ENCODE peak calls at places on chromosome 17, in nine cellular contexts. C, E, P, T, N, U, W, F and M are unnamed samples.

GRCh38 chr17:79922161-79922569 is 82.9 kb upstream of the CBX4 start:
- DNase-seq in C (peak), E (no peak), P (no peak), T (no peak), N (no peak), U (no peak), W (peak), F (no peak), M (no peak)

GRCh38 chr17:80892900-80893603 is 98.6 kb upstream of the CHMP6 start:
- DNase-seq in C (peak), E (peak), P (no peak), T (no peak), N (peak), U (no peak), W (no peak), F (no peak), M (no peak)

GRCh38 chr17:48498168-48498840 is 32.5 kb downstream of the HOXB1 start:
- DNase-seq in C (no peak), E (no peak), P (peak), T (no peak), N (no peak), U (peak), W (no peak), F (no peak), M (peak)

GRCh38 chr17:59026176-59026939 is 80.3 kb downstream of the TRIM37 start:
- DNase-seq in C (no peak), E (no peak), P (no peak), T (no peak), N (no peak), U (no peak), W (no peak), F (no peak), M (no peak)

GRCh38 chr17:60410001-60410400 is 12.3 kb upstream of the CHCT1 start:
- DNase-seq in C (no peak), E (no peak), P (peak), T (no peak), N (no peak), U (no peak), W (no peak), F (no peak), M (no peak)

GRCh38 chr17:45989759-45990158 is 9.3 kb upstream of the STH start:
- DNase-seq in C (no peak), E (no peak), P (no peak), T (no peak), N (no peak), U (no peak), W (no peak), F (no peak), M (no peak)

GRCh38 chr17:42459256-42459982 is 741 bp downstream of the ATP6V0A1 start:
- DNase-seq in C (no peak), E (no peak), P (peak), T (peak), N (peak), U (peak), W (peak), F (peak), M (peak)

GRCh38 chr17:5065227-5065744 is 13.0 kb upstream of the ZFP3 start:
- DNase-seq in C (no peak), E (no peak), P (no peak), T (no peak), N (peak), U (no peak), W (no peak), F (no peak), M (no peak)

GRCh38 chr17:29709861-29710849 is 87.4 kb upstream of the CORO6 start:
- DNase-seq in C (no peak), E (peak), P (no peak), T (no peak), N (peak), U (no peak), W (no peak), F (no peak), M (no peak)

GRCh38 chr17:14304876-14305636 is 4.2 kb downstream of the HS3ST3B1 start:
- DNase-seq in C (no peak), E (no peak), P (peak), T (no peak), N (peak), U (no peak), W (no peak), F (no peak), M (no peak)

GRCh38 chr17:78387982-78388941 is 9.8 kb downstream of the PGS1 start:
- DNase-seq in C (no peak), E (peak), P (no peak), T (no peak), N (peak), U (no peak), W (no peak), F (no peak), M (no peak)

GRCh38 chr17:10171581-10171981 is 26.8 kb downstream of the GAS7 start:
- DNase-seq in C (no peak), E (no peak), P (peak), T (no peak), N (no peak), U (no peak), W (no peak), F (no peak), M (no peak)

GRCh38 chr17:78780335-78780734 is 1.7 kb downstream of the CYTH1 start:
- DNase-seq in C (no peak), E (no peak), P (no peak), T (no peak), N (no peak), U (no peak), W (no peak), F (no peak), M (no peak)

GRCh38 chr17:15341966-15342365 is 569 bp upstream of the TEKT3 start:
- DNase-seq in C (no peak), E (no peak), P (no peak), T (no peak), N (no peak), U (no peak), W (no peak), F (no peak), M (no peak)

GRCh38 chr17:37741334-37742113 is 3.3 kb downstream of the HNF1B start:
- DNase-seq in C (no peak), E (no peak), P (peak), T (no peak), N (no peak), U (peak), W (no peak), F (no peak), M (no peak)

GRCh38 chr17:73231363-73231762 is 30.3 kb downstream of the CPSF4L start:
- DNase-seq in C (no peak), E (no peak), P (peak), T (no peak), N (peak), U (peak), W (peak), F (no peak), M (peak)

GRCh38 chr17:10144456-10144855 is 54.0 kb downstream of the GAS7 start:
- DNase-seq in C (no peak), E (no peak), P (no peak), T (no peak), N (no peak), U (no peak), W (no peak), F (no peak), M (no peak)

GRCh38 chr17:65941500-65941899 is 250.4 kb downstream of the CEP112 start:
- DNase-seq in C (no peak), E (peak), P (no peak), T (no peak), N (no peak), U (no peak), W (no peak), F (no peak), M (peak)

GRCh38 chr17:49358638-49359247 is 3.3 kb downstream of the ZNF652 start:
- DNase-seq in C (no peak), E (no peak), P (no peak), T (no peak), N (no peak), U (no peak), W (peak), F (no peak), M (no peak)

GRCh38 chr17:37701424-37702020 is 43.3 kb downstream of the HNF1B start:
- DNase-seq in C (no peak), E (no peak), P (peak), T (no peak), N (no peak), U (peak), W (peak), F (peak), M (peak)

GRCh38 chr17:66493283-66494019 is 191.0 kb downstream of the PRKCA start:
- DNase-seq in C (no peak), E (peak), P (no peak), T (no peak), N (peak), U (no peak), W (no peak), F (no peak), M (peak)

GRCh38 chr17:75755205-75755901 is 9.6 kb downstream of the GALK1 start:
- DNase-seq in C (peak), E (no peak), P (no peak), T (no peak), N (peak), U (no peak), W (no peak), F (no peak), M (peak)

GRCh38 chr17:68584904-68585303 is 16.3 kb downstream of the FAM20A start:
- DNase-seq in C (no peak), E (no peak), P (no peak), T (no peak), N (no peak), U (no peak), W (no peak), F (no peak), M (no peak)

GRCh38 chr17:19753661-19754463 is 5.8 kb upstream of the ALDH3A1 start:
- DNase-seq in C (peak), E (no peak), P (no peak), T (no peak), N (peak), U (peak), W (peak), F (no peak), M (peak)

GRCh38 chr17:41486809-41487530 is 2.7 kb downstream of the KRT36 start:
- DNase-seq in C (no peak), E (no peak), P (peak), T (no peak), N (no peak), U (peak), W (peak), F (peak), M (peak)

GRCh38 chr17:75105269-75106080 is 4.3 kb upstream of the ARMC7 start:
- DNase-seq in C (no peak), E (no peak), P (peak), T (no peak), N (peak), U (peak), W (peak), F (no peak), M (peak)

GRCh38 chr17:74356640-74357465 is 4.8 kb downstream of the BTBD17 start:
- DNase-seq in C (no peak), E (no peak), P (peak), T (no peak), N (no peak), U (no peak), W (no peak), F (no peak), M (no peak)

GRCh38 chr17:12548558-12548957 is 117.1 kb upstream of the MYOCD start:
- DNase-seq in C (no peak), E (no peak), P (no peak), T (no peak), N (peak), U (no peak), W (no peak), F (no peak), M (no peak)

GRCh38 chr17:50100921-50101345 is 5.8 kb downstream of the PDK2 start:
- DNase-seq in C (peak), E (no peak), P (peak), T (no peak), N (peak), U (peak), W (no peak), F (no peak), M (no peak)

GRCh38 chr17:46733837-46734516 is 84.5 kb downstream of the WNT3 start:
- DNase-seq in C (no peak), E (no peak), P (no peak), T (no peak), N (peak), U (no peak), W (no peak), F (no peak), M (no peak)